ENCODE peak calls at places on chromosomes 2 and 18, in eight cellular contexts. K is hippocampal formation; I is 8988T; E is stimulated activated naive CD4-positive, alpha-beta T cell; X is lung; G is right lobe of liver; S is tibial artery; N is posterior cingulate gyrus. P is an unnamed sample.

GRCh38 chr2:227677928-227678327 is 11.3 kb downstream of the SCYGR5 start:
- DNase-seq in K (no peak), I (no peak), E (no peak), X (no peak), G (no peak), S (no peak), N (no peak), P (no peak)

GRCh38 chr2:148642891-148643416 is 1.6 kb upstream of the EPC2 start:
- DNase-seq in K (no peak), I (no peak), E (no peak), X (peak; percentile 56), G (no peak), S (peak; percentile 26), N (no peak), P (no peak)

GRCh38 chr2:150601280-150602038 is 114.0 kb upstream of the RND3 start:
- DNase-seq in K (no peak), I (no peak), E (no peak), X (no peak), G (no peak), S (no peak), N (no peak), P (no peak)

GRCh38 chr18:45967007-45967706 is at the start of gene EPG5:
- DNase-seq in K (peak; percentile 84), I (peak; percentile 52), E (peak; percentile 90), X (peak; percentile 97), G (peak; percentile 99), S (peak; percentile 95), N (peak; percentile 99), P (peak; percentile 94)

GRCh38 chr2:101234169-101234938 is 18.3 kb upstream of the CNOT11 start:
- DNase-seq in K (no peak), I (no peak), E (no peak), X (no peak), G (no peak), S (no peak), N (no peak), P (no peak)

GRCh38 chr2:85560812-85561279 is 447 bp downstream of the GGCX start:
- DNase-seq in K (no peak), I (no peak), E (no peak), X (no peak), G (no peak), S (no peak), N (no peak), P (no peak)

GRCh38 chr2:145597809-145598208 is 1077.9 kb upstream of the ZEB2 start:
- DNase-seq in K (no peak), I (no peak), E (no peak), X (no peak), G (no peak), S (no peak), N (no peak), P (no peak)

GRCh38 chr2:141957827-141958440 is 172.9 kb downstream of the LRP1B start:
- DNase-seq in K (peak; percentile 44), I (no peak), E (no peak), X (no peak), G (no peak), S (no peak), N (no peak), P (no peak)

GRCh38 chr2:172680595-172681176 is 55.0 kb upstream of the RAPGEF4 start:
- DNase-seq in K (no peak), I (no peak), E (no peak), X (no peak), G (no peak), S (no peak), N (no peak), P (no peak)

GRCh38 chr18:3816601-3817363 is 366.8 kb downstream of the TGIF1 start:
- DNase-seq in K (no peak), I (no peak), E (no peak), X (peak; percentile 58), G (no peak), S (no peak), N (no peak), P (no peak)

GRCh38 chr2:237732790-237733349 is 65.7 kb upstream of the RBM44 start:
- DNase-seq in K (no peak), I (no peak), E (no peak), X (no peak), G (peak; percentile 93), S (peak; percentile 48), N (peak; percentile 80), P (peak; percentile 32)

GRCh38 chr18:75538727-75539126 is 111.2 kb upstream of the SMIM21 start:
- DNase-seq in K (no peak), I (no peak), E (no peak), X (peak; percentile 27), G (no peak), S (no peak), N (no peak), P (no peak)

GRCh38 chr2:149029312-149029965 is 9.1 kb upstream of the LYPD6B start:
- DNase-seq in K (no peak), I (no peak), E (no peak), X (no peak), G (no peak), S (no peak), N (no peak), P (no peak)

GRCh38 chr18:2894841-2895370 is 48.1 kb downstream of the EMILIN2 start:
- DNase-seq in K (no peak), I (no peak), E (no peak), X (no peak), G (no peak), S (no peak), N (no peak), P (no peak)

GRCh38 chr2:236209996-236210395 is 41.8 kb upstream of the GBX2 start:
- DNase-seq in K (no peak), I (no peak), E (no peak), X (no peak), G (no peak), S (no peak), N (no peak), P (no peak)

GRCh38 chr2:28633739-28634138 is 117.9 kb upstream of the PPP1CB start:
- DNase-seq in K (no peak), I (no peak), E (no peak), X (no peak), G (no peak), S (peak; percentile 65), N (peak; percentile 88), P (no peak)

GRCh38 chr2:149383340-149383739 is 53.0 kb downstream of the LYPD6 start:
- DNase-seq in K (no peak), I (no peak), E (no peak), X (no peak), G (no peak), S (no peak), N (no peak), P (no peak)

GRCh38 chr2:221444106-221444505 is 128.0 kb downstream of the EPHA4 start:
- DNase-seq in K (no peak), I (no peak), E (no peak), X (no peak), G (no peak), S (no peak), N (no peak), P (no peak)

GRCh38 chr2:215460682-215461081 is 24.8 kb upstream of the FN1 start:
- DNase-seq in K (no peak), I (no peak), E (no peak), X (no peak), G (no peak), S (no peak), N (no peak), P (no peak)

GRCh38 chr2:158498749-158499136 is 42.0 kb downstream of the PKP4 start:
- DNase-seq in K (no peak), I (no peak), E (no peak), X (no peak), G (no peak), S (no peak), N (no peak), P (no peak)

GRCh38 chr2:230751062-230751461 is 38.4 kb downstream of the CAB39 start:
- DNase-seq in K (no peak), I (no peak), E (no peak), X (no peak), G (no peak), S (no peak), N (no peak), P (no peak)

GRCh38 chr2:104690255-104690999 is 163.5 kb upstream of the POU3F3 start:
- DNase-seq in K (no peak), I (no peak), E (no peak), X (no peak), G (no peak), S (no peak), N (no peak), P (no peak)

GRCh38 chr2:240499309-240500301 is 58.2 kb downstream of the ANKMY1 start:
- DNase-seq in K (no peak), I (no peak), E (no peak), X (peak; percentile 22), G (no peak), S (no peak), N (peak; percentile 73), P (no peak)

GRCh38 chr2:20391951-20392699 is 41.5 kb upstream of the PUM2 start:
- DNase-seq in K (no peak), I (no peak), E (no peak), X (no peak), G (no peak), S (no peak), N (no peak), P (no peak)

GRCh38 chr2:238267884-238268680 is 20.3 kb downstream of the PER2 start:
- DNase-seq in K (no peak), I (no peak), E (no peak), X (no peak), G (peak; percentile 44), S (no peak), N (peak; percentile 66), P (peak; percentile 0)

P was measured in nephron progenitor cell.